ENCODE peak calls at places on chromosome 13, in five cellular contexts. K is choroid plexus epithelial cell, Y is Peyer's patch, R is right atrium auricular region, P is AG04450. X is an unnamed sample.

GRCh38 chr13:97212540-97213146 is 9.5 kb upstream of the MBNL2 start:
- DNase-seq in K (peak; percentile 71), Y (peak; percentile 63), R (no peak), P (no peak), X (no peak)

GRCh38 chr13:113545455-113545930 is 39.1 kb upstream of the TFDP1 start:
- DNase-seq in K (peak; percentile 59), Y (peak; percentile 36), R (no peak), P (no peak), X (peak; percentile 46)

GRCh38 chr13:28493740-28494536 is 990 bp downstream of the FLT1 start:
- DNase-seq in K (no peak), Y (no peak), R (no peak), P (no peak), X (peak; percentile 49)

GRCh38 chr13:112261924-112262323 is 114.2 kb upstream of the SPACA7 start:
- DNase-seq in K (no peak), Y (no peak), R (no peak), P (no peak), X (no peak)

GRCh38 chr13:113360446-113360845 is 3.5 kb downstream of the GRTP1 start:
- DNase-seq in K (no peak), Y (no peak), R (no peak), P (no peak), X (no peak)

GRCh38 chr13:35700661-35701060 is 224.2 kb upstream of the MAB21L1 start:
- DNase-seq in K (peak; percentile 28), Y (no peak), R (no peak), P (no peak), X (no peak)

GRCh38 chr13:33794576-33794975 is 23.4 kb upstream of the RFC3 start:
- DNase-seq in K (no peak), Y (no peak), R (no peak), P (no peak), X (no peak)

GRCh38 chr13:94705081-94705751 is 7.1 kb downstream of the SOX21 start:
- DNase-seq in K (peak; percentile 26), Y (no peak), R (no peak), P (no peak), X (peak; percentile 24)

GRCh38 chr13:20559659-20560356 is 7.1 kb upstream of the IFT88 start:
- DNase-seq in K (no peak), Y (no peak), R (no peak), P (no peak), X (no peak)

GRCh38 chr13:98174321-98174720 is 2.7 kb downstream of the RNF113B start:
- DNase-seq in K (no peak), Y (no peak), R (no peak), P (no peak), X (no peak)

GRCh38 chr13:43307921-43308433 is 284.6 kb downstream of the DNAJC15 start:
- DNase-seq in K (peak; percentile 95), Y (peak; percentile 78), R (peak; percentile 82), P (peak; percentile 59), X (no peak)

GRCh38 chr13:33235078-33235477 is 50.5 kb downstream of the STARD13 start:
- DNase-seq in K (peak; percentile 82), Y (no peak), R (no peak), P (no peak), X (no peak)

GRCh38 chr13:29457299-29457698 is 138.2 kb downstream of the SLC7A1 start:
- DNase-seq in K (peak; percentile 92), Y (no peak), R (no peak), P (no peak), X (no peak)

GRCh38 chr13:22412452-22412851 is 741.6 kb downstream of the FGF9 start:
- DNase-seq in K (no peak), Y (no peak), R (no peak), P (no peak), X (no peak)

GRCh38 chr13:24540236-24541126 is 27.9 kb upstream of the PARP4 start:
- DNase-seq in K (peak; percentile 29), Y (no peak), R (no peak), P (no peak), X (peak; percentile 70)

GRCh38 chr13:51997641-51998330 is 13.5 kb downstream of the ATP7B start:
- DNase-seq in K (peak; percentile 28), Y (no peak), R (no peak), P (no peak), X (no peak)

GRCh38 chr13:113853518-113854237 is 10.2 kb downstream of the GAS6 start:
- DNase-seq in K (peak; percentile 65), Y (no peak), R (peak; percentile 57), P (no peak), X (no peak)

GRCh38 chr13:78022164-78022877 is 103.7 kb upstream of the EDNRB start:
- DNase-seq in K (peak; percentile 77), Y (peak; percentile 66), R (no peak), P (peak; percentile 24), X (no peak)

GRCh38 chr13:40666905-40667621 is 622 bp upstream of the FOXO1 start:
- DNase-seq in K (no peak), Y (peak; percentile 77), R (no peak), P (no peak), X (peak; percentile 69)

GRCh38 chr13:59946924-59947323 is 216.8 kb downstream of the DIAPH3 start:
- DNase-seq in K (peak; percentile 51), Y (no peak), R (no peak), P (no peak), X (no peak)

GRCh38 chr13:111901301-111901905 is 165.5 kb upstream of the SOX1 start:
- DNase-seq in K (no peak), Y (no peak), R (peak; percentile 30), P (no peak), X (no peak)

GRCh38 chr13:65653548-65654078 is 1576.5 kb downstream of the PCDH9 start:
- DNase-seq in K (no peak), Y (no peak), R (no peak), P (no peak), X (peak; percentile 75)

GRCh38 chr13:107865643-107866006 is 349.7 kb downstream of the LIG4 start:
- DNase-seq in K (peak; percentile 51), Y (no peak), R (no peak), P (no peak), X (no peak)

GRCh38 chr13:107866007-107866665 is 349.2 kb downstream of the LIG4 start:
- DNase-seq in K (peak; percentile 48), Y (no peak), R (no peak), P (no peak), X (peak; percentile 68)

GRCh38 chr13:107866666-107867623 is 348.4 kb downstream of the LIG4 start:
- DNase-seq in K (peak; percentile 59), Y (no peak), R (no peak), P (no peak), X (peak; percentile 70)

GRCh38 chr13:107870400-107870799 is 344.9 kb downstream of the LIG4 start:
- DNase-seq in K (no peak), Y (no peak), R (no peak), P (no peak), X (no peak)

GRCh38 chr13:107867701-107868661 is 347.4 kb downstream of the LIG4 start:
- DNase-seq in K (peak; percentile 71), Y (no peak), R (no peak), P (no peak), X (peak; percentile 86)
- TF ChIP-seq CTCF in K (peak; percentile 80), Y (no peak), R (peak; percentile 25), P (peak; percentile 73), X (no peak)

GRCh38 chr13:110156186-110157065 is 150.5 kb downstream of the COL4A1 start:
- DNase-seq in K (peak; percentile 43), Y (no peak), R (peak; percentile 52), P (no peak), X (no peak)

GRCh38 chr13:110155072-110155471 is 151.9 kb downstream of the COL4A1 start:
- DNase-seq in K (no peak), Y (no peak), R (peak; percentile 52), P (no peak), X (no peak)

GRCh38 chr13:110161112-110161897 is 145.7 kb downstream of the COL4A1 start:
- DNase-seq in K (no peak), Y (no peak), R (no peak), P (no peak), X (no peak)

GRCh38 chr13:110157718-110158117 is 149.2 kb downstream of the COL4A1 start:
- DNase-seq in K (no peak), Y (no peak), R (peak; percentile 5), P (no peak), X (no peak)

DNA sequence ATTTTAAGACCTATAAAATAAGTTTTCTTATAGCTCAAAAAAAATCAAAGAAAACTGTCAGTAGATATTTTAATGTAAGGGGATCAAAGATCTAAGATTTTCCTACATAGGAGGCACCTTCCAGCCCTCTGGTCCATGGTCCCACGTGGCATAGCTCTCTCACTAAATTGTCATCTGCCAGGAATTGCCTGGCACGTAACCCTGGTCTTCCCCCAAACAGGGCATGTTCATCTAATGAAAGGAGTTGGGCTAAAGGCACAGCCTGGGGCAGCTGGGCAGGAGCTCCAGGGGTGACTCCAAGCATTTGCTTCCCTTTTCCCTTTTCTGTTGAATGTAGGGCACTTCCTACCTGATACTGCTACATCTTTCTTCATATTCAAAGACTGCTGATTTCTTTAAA is 148.8 kb downstream of the COL4A1 start:
- DNase-seq in K (no peak), Y (no peak), R (peak; percentile 52), P (no peak), X (no peak)
- TF ChIP-seq CTCF in K (no peak), Y (no peak), R (no peak), P (no peak), X (no peak)

GRCh38 chr13:99796175-99796819 is 175.3 kb downstream of the ZIC5 start:
- DNase-seq in K (peak; percentile 57), Y (no peak), R (no peak), P (peak; percentile 2), X (no peak)

GRCh38 chr13:99797716-99798115 is 173.9 kb downstream of the ZIC5 start:
- DNase-seq in K (no peak), Y (no peak), R (no peak), P (no peak), X (no peak)

GRCh38 chr13:99800004-99800403 is 171.6 kb downstream of the ZIC5 start:
- DNase-seq in K (no peak), Y (no peak), R (no peak), P (no peak), X (no peak)

GRCh38 chr13:99800951-99801350 is 170.6 kb downstream of the ZIC5 start:
- DNase-seq in K (no peak), Y (no peak), R (no peak), P (no peak), X (no peak)

DNA sequence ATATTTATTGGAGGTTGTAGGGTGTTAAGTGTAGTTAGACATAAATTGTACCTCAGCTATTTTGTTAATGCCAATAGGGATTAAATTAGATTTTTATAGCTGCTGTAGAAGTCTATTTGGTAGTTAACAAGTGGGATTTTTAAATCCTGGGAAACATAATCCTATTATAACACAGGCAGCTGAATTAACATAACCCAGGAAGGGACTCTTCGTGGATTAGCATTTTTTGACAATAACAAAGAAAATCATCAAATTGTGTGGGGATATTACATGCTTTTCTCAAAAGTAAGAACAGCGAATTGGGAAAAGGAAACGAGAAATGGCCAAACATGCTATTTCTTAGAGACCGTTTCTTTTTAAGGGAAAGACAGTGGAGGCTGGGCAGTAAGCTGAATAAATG is 172.8 kb downstream of the ZIC5 start:
- DNase-seq in K (no peak), Y (no peak), R (no peak), P (no peak), X (no peak)
- TF ChIP-seq CTCF in K (no peak), Y (no peak), R (no peak), P (no peak), X (no peak)

DNA sequence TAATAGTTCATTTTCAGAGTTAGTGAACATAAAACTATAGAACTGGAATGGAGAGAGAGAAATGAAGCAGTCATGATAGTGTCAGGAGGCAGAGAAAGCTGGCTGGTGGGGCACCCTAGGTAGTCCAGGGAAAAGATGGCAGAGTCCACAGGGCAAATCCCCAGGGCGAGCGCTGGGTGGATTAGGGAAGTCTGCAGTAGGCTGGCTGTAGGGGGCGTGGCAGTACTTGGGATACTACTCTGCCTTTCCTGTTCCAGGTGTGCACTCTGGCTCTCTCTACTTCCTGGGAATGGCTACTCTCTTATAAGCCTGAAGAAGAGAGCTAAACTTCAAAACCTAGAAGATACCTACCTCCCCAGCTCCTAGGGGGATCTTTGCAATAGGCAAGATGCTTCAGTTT is 232.9 kb upstream of the SLC10A2 start:
- DNase-seq in K (no peak), Y (peak; percentile 58), R (no peak), P (no peak), X (no peak)
- TF ChIP-seq CTCF in K (no peak), Y (no peak), R (no peak), P (no peak), X (no peak)

X was measured in glutamatergic neuron.